ENCODE peak calls at places on chromosomes 7 and 10, in seven cellular contexts. J, E, R, K, C, X and T are unnamed samples.

GRCh38 chr10:107546239-107546638 is 381.7 kb upstream of the SORCS1 start:
- DNase-seq in J (no peak), E (no peak), R (peak), K (no peak), C (no peak), X (no peak), T (no peak)

GRCh38 chr10:14153570-14154055 is 177.1 kb downstream of the FRMD4A start:
- DNase-seq in J (peak), E (no peak), R (no peak), K (no peak), C (no peak), X (no peak), T (no peak)

GRCh38 chr7:77409739-77410545 is 6.2 kb downstream of the GSAP start:
- DNase-seq in J (no peak), E (no peak), R (no peak), K (no peak), C (no peak), X (no peak), T (no peak)

GRCh38 chr10:59493017-59493416 is 130.7 kb upstream of the FAM13C start:
- DNase-seq in J (no peak), E (no peak), R (no peak), K (no peak), C (no peak), X (no peak), T (no peak)

GRCh38 chr7:46494026-46494425 is 573.0 kb upstream of the IGFBP3 start:
- DNase-seq in J (no peak), E (no peak), R (no peak), K (no peak), C (no peak), X (no peak), T (no peak)

GRCh38 chr7:106246941-106247826 is 37.6 kb downstream of the NAMPT start:
- DNase-seq in J (no peak), E (no peak), R (no peak), K (no peak), C (no peak), X (no peak), T (no peak)

GRCh38 chr7:6026011-6026819 is 5.0 kb upstream of the ANKRD61 start:
- DNase-seq in J (peak), E (peak), R (no peak), K (peak), C (peak), X (peak), T (peak)

GRCh38 chr7:131104611-131105293 is 222.9 kb upstream of the MKLN1 start:
- DNase-seq in J (no peak), E (no peak), R (no peak), K (peak), C (no peak), X (no peak), T (no peak)